ENCODE peak calls at places on chromosome 20, in six cellular contexts. G, S, E, X, O and N are unnamed samples.

GRCh38 chr20:54219751-54220426 is 12.0 kb downstream of the PFDN4 start:
- DNase-seq in S (peak; percentile 32), O (no peak), X (peak; percentile 59), E (no peak), G (no peak), N (no peak)

GRCh38 chr20:33071198-33071597 is 8.2 kb upstream of the BPIFB4 start:
- DNase-seq in G (no peak), X (no peak), S (no peak), E (no peak), O (no peak), N (no peak)

GRCh38 chr20:3312940-3313656 is 74.1 kb upstream of the SLC4A11 start:
- DNase-seq in G (no peak), O (no peak), S (no peak), E (no peak), X (peak; percentile 19), N (no peak)

GRCh38 chr20:51995551-51995951 is 193.2 kb upstream of the SALL4 start:
- DNase-seq in E (no peak), O (no peak), S (no peak), X (no peak), G (no peak), N (no peak)

GRCh38 chr20:54468082-54468481 is 7.3 kb upstream of the DOK5 start:
- DNase-seq in X (no peak), S (no peak), G (no peak), O (no peak), E (no peak), N (no peak)

GRCh38 chr20:32068174-32068573 is 16.1 kb downstream of the HCK start:
- DNase-seq in S (no peak), G (no peak), X (no peak), E (no peak), O (no peak), N (no peak)

GRCh38 chr20:37295001-37295400 is 5.5 kb downstream of the MANBAL start:
- DNase-seq in E (no peak), O (no peak), G (no peak), S (no peak), X (no peak), N (no peak)

GRCh38 chr20:4886771-4887527 is 114.4 kb downstream of the SLC23A2 start:
- DNase-seq in X (no peak), O (no peak), G (no peak), E (no peak), S (no peak), N (no peak)

GRCh38 chr20:7161690-7162089 is 394.2 kb downstream of the BMP2 start:
- DNase-seq in O (no peak), S (peak; percentile 29), E (no peak), G (no peak), X (peak; percentile 52), N (no peak)

GRCh38 chr20:9331707-9332435 is 182.5 kb upstream of the LAMP5 start:
- DNase-seq in X (no peak), G (no peak), O (no peak), S (peak; percentile 82), E (no peak), N (no peak)

GRCh38 chr20:32485770-32486248 is 99.3 kb downstream of the NOL4L start:
- DNase-seq in G (no peak), E (no peak), O (no peak), S (no peak), X (no peak), N (no peak)

GRCh38 chr20:21982559-21982958 is 277.1 kb downstream of the PAX1 start:
- DNase-seq in O (no peak), E (no peak), X (no peak), G (no peak), S (no peak), N (no peak)

GRCh38 chr20:17928633-17929311 is 39.8 kb downstream of the SNX5 start:
- DNase-seq in E (no peak), S (no peak), O (no peak), G (no peak), X (peak; percentile 65), N (no peak)

GRCh38 chr20:5835870-5836269 is 85.7 kb downstream of the SHLD1 start:
- DNase-seq in G (no peak), O (no peak), X (no peak), S (no peak), E (no peak), N (no peak)

GRCh38 chr20:39264506-39265172 is 302.5 kb downstream of the DHX35 start:
- DNase-seq in G (peak; percentile 7), S (peak; percentile 75), X (peak; percentile 76), O (peak; percentile 65), E (peak; percentile 56), N (peak; percentile 68)

GRCh38 chr20:10741060-10741459 is 67.3 kb upstream of the JAG1 start:
- DNase-seq in O (no peak), X (no peak), G (no peak), E (no peak), S (no peak), N (no peak)

GRCh38 chr20:7843613-7844012 is 96.6 kb downstream of the HAO1 start:
- DNase-seq in E (no peak), S (no peak), O (peak; percentile 50), G (no peak), X (no peak), N (peak; percentile 63)

GRCh38 chr20:54324652-54325285 is 116.9 kb downstream of the PFDN4 start:
- DNase-seq in O (no peak), G (no peak), X (no peak), E (no peak), S (no peak), N (no peak)

GRCh38 chr20:46348231-46348803 is 40.0 kb upstream of the CDH22 start:
- DNase-seq in X (peak; percentile 64), G (no peak), O (no peak), S (peak; percentile 55), E (no peak), N (no peak)

GRCh38 chr20:7692478-7692877 is 247.8 kb downstream of the HAO1 start:
- DNase-seq in E (no peak), X (no peak), O (no peak), S (no peak), G (no peak), N (no peak)

GRCh38 chr20:38229376-38230252 is 30.9 kb downstream of the KIAA1755 start:
- DNase-seq in S (peak; percentile 45), G (no peak), O (no peak), X (peak; percentile 75), E (no peak), N (no peak)

GRCh38 chr20:51360451-51361230 is 181.9 kb downstream of the NFATC2 start:
- DNase-seq in O (no peak), E (no peak), G (no peak), X (no peak), S (no peak), N (no peak)

GRCh38 chr20:57451759-57452661 is 60.8 kb downstream of the RBM38 start:
- DNase-seq in G (no peak), S (no peak), X (peak; percentile 71), E (no peak), O (no peak), N (no peak)

GRCh38 chr20:51542033-51542893 is at the start of gene NFATC2:
- DNase-seq in S (peak; percentile 80), G (no peak), E (peak; percentile 39), X (peak; percentile 85), O (peak; percentile 47), N (no peak)

GRCh38 chr20:47230811-47231256 is 125.7 kb downstream of the ZMYND8 start:
- DNase-seq in O (no peak), S (no peak), X (no peak), G (no peak), E (no peak), N (no peak)

GRCh38 chr20:24364464-24364863 is 105.0 kb upstream of the SYNDIG1 start:
- DNase-seq in X (no peak), S (no peak), E (no peak), G (no peak), O (no peak), N (no peak)

GRCh38 chr20:24497851-24498250 is 28.4 kb downstream of the SYNDIG1 start:
- DNase-seq in S (peak; percentile 89), E (no peak), O (no peak), G (no peak), X (no peak), N (no peak)

GRCh38 chr20:57460781-57461465 is 64.0 kb downstream of the CTCFL start:
- DNase-seq in E (no peak), S (peak; percentile 80), X (no peak), G (no peak), O (no peak), N (no peak)

GRCh38 chr20:35830264-35830663 is 58.4 kb downstream of the PHF20 start:
- DNase-seq in S (no peak), O (no peak), E (no peak), G (no peak), X (no peak), N (no peak)

GRCh38 chr20:35831983-35832382 is 60.2 kb downstream of the PHF20 start:
- DNase-seq in O (no peak), E (no peak), X (no peak), G (no peak), S (no peak), N (no peak)

GRCh38 chr20:35828916-35829315 is 57.1 kb downstream of the PHF20 start:
- DNase-seq in X (no peak), O (no peak), G (no peak), S (no peak), E (no peak), N (no peak)

GRCh38 chr20:35833271-35833670 is 61.5 kb downstream of the PHF20 start:
- DNase-seq in O (no peak), E (no peak), S (no peak), X (no peak), G (no peak), N (no peak)

DNA sequence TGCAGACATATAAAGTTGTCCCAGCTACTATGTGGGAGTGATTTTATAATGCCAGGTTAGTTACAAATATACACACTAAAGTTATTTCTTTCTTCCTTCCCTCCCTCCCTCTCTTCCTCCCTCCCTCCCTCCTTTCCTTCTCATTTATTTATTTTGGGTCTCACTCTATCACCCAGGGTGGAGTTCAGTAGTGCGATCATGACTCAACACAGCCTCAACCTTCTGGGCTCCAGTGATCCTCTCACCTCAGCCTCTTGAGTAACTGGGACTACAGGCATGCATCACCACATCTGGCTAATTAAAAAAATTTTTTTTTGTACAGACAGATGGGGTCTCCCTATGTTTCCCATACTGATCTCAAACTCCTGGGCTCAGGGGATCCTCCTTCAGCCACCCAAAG is 59.2 kb downstream of the PHF20 start:
- DNase-seq in E (no peak), O (no peak), X (no peak), S (no peak), G (no peak), N (no peak)
- H3K9me3 ChIP-seq in E (peaks cover 1% of the 10 kb centered on the region), O (no peaks in the 10 kb centered on the region), X (no peaks in the 10 kb centered on the region), S (no peaks in the 10 kb centered on the region), G (no peaks in the 10 kb centered on the region), N (no peaks in the 10 kb centered on the region)

GRCh38 chr20:19633985-19634384 is 124.1 kb upstream of the RIN2 start:
- DNase-seq in S (peak; percentile 28), O (no peak), G (no peak), X (no peak), E (no peak), N (no peak)
- H3K4me3 ChIP-seq in S (no peak overlapping the region), O (no peak overlapping the region), G (no peak overlapping the region), X (no peak overlapping the region), E (no peak overlapping the region), N (no peak overlapping the region)

GRCh38 chr20:58574469-58574868 is 59.3 kb upstream of the APCDD1L start:
- DNase-seq in E (no peak), O (no peak), G (no peak), X (no peak), S (no peak), N (no peak)
- H3K36me3 ChIP-seq in E (no peaks in the 10 kb centered on the region), O (no peaks in the 10 kb centered on the region), G (no peaks in the 10 kb centered on the region), X (no peaks in the 10 kb centered on the region), S (no peaks in the 10 kb centered on the region), N (no peaks in the 10 kb centered on the region)

GRCh38 chr20:55919319-55919718 is 86.0 kb downstream of the CBLN4 start:
- DNase-seq in X (no peak), G (no peak), S (no peak), O (no peak), E (no peak), N (no peak)

GRCh38 chr20:55918471-55918870 is 86.8 kb downstream of the CBLN4 start:
- DNase-seq in G (no peak), S (no peak), X (no peak), E (no peak), O (no peak), N (no peak)
- H3K9me3 ChIP-seq in G (no peaks in the 10 kb centered on the region), S (no peaks in the 10 kb centered on the region), X (peaks cover 40% of the 10 kb centered on the region), E (peaks cover 2% of the 10 kb centered on the region), O (peaks cover 2% of the 10 kb centered on the region), N (no peaks in the 10 kb centered on the region)